ENCODE peak calls at places on chromosomes 5 and 9, in four cellular contexts. R is 8988T, Z is progenitor cell of endocrine pancreas, W is HFFc6. Q is an unnamed sample.

GRCh38 chr9:129479217-129480011 is 141.5 kb downstream of the C9orf50 start:
- DNase-seq in Z (no peak), R (no peak), W (no peak), Q (no peak)

GRCh38 chr9:110615526-110615925 is 36.0 kb upstream of the SVEP1 start:
- DNase-seq in Z (no peak), W (peak; percentile 50), R (no peak), Q (no peak)

GRCh38 chr9:3244963-3245653 is 280.7 kb downstream of the RFX3 start:
- DNase-seq in R (no peak), Z (no peak), W (no peak), Q (peak; percentile 20)

GRCh38 chr5:89081360-89081759 is 198.4 kb upstream of the MEF2C start:
- DNase-seq in Z (no peak), W (no peak), R (no peak), Q (no peak)

GRCh38 chr5:38808666-38809343 is 37.0 kb upstream of the OSMR start:
- DNase-seq in Z (no peak), W (no peak), R (no peak), Q (no peak)

GRCh38 chr5:1831257-1831656 is 30.1 kb downstream of the NDUFS6 start:
- DNase-seq in Z (no peak), W (no peak), R (no peak), Q (no peak)

GRCh38 chr9:116144038-116144437 is 9.6 kb upstream of the PAPPA start:
- DNase-seq in R (no peak), Z (no peak), W (peak; percentile 54), Q (peak; percentile 25)

GRCh38 chr9:117074337-117074662 is 340.6 kb downstream of the ASTN2 start:
- DNase-seq in Z (no peak), W (no peak), R (no peak), Q (no peak)

GRCh38 chr9:133383438-133383837 is 7.3 kb downstream of the STKLD1 start:
- DNase-seq in R (no peak), W (no peak), Z (no peak), Q (no peak)